ENCODE peak calls at places on chromosomes 5 and 9, in seven cellular contexts. Q is neuronal stem cell, F is H1, E is mesendoderm, Y is mesenchymal stem cell, D is IMR-90, B is trophoblast cell. R is an unnamed sample.

GRCh38 chr9:136399176-136400037 is 563 bp downstream of the SNAPC4 start:
- DNase-seq in Q (no peak), F (no peak), E (peak; percentile 39), Y (peak; percentile 59), D (no peak), B (peak; percentile 32), R (no peak)

GRCh38 chr9:130194406-130194932 is 22.3 kb downstream of the NCS1 start:
- DNase-seq in Q (no peak), F (no peak), E (no peak), Y (no peak), D (no peak), B (no peak), R (no peak)

GRCh38 chr5:171386861-171387254 is 791 bp upstream of the NPM1 start:
- DNase-seq in Q (no peak), F (no peak), E (peak; percentile 65), Y (no peak), D (peak; percentile 12), B (no peak), R (no peak)

GRCh38 chr5:106423109-106423897 is 1247.4 kb downstream of the EFNA5 start:
- DNase-seq in Q (no peak), F (no peak), E (no peak), Y (no peak), D (no peak), B (peak; percentile 86), R (peak; percentile 30)

GRCh38 chr5:123937230-123937629 is 425.3 kb downstream of the CSNK1G3 start:
- DNase-seq in Q (peak; percentile 4), F (peak; percentile 53), E (peak; percentile 90), Y (peak; percentile 40), D (peak; percentile 67), B (peak; percentile 86), R (peak; percentile 69)

GRCh38 chr5:19855929-19856328 is 132.1 kb downstream of the CDH18 start:
- DNase-seq in Q (no peak), F (no peak), E (no peak), Y (peak; percentile 11), D (peak; percentile 73), B (no peak), R (no peak)

GRCh38 chr9:125690679-125691078 is 16.3 kb downstream of the MAPKAP1 start:
- DNase-seq in Q (no peak), F (no peak), E (no peak), Y (no peak), D (no peak), B (peak; percentile 34), R (no peak)

GRCh38 chr5:174828786-174829510 is 104.6 kb downstream of the MSX2 start:
- DNase-seq in Q (no peak), F (no peak), E (no peak), Y (no peak), D (no peak), B (no peak), R (no peak)

GRCh38 chr9:93820667-93821306 is 134.4 kb downstream of the BARX1 start:
- DNase-seq in Q (no peak), F (no peak), E (peak; percentile 63), Y (no peak), D (no peak), B (no peak), R (peak; percentile 63)

GRCh38 chr5:63894690-63895089 is 67.6 kb downstream of the HTR1A start:
- DNase-seq in Q (no peak), F (no peak), E (no peak), Y (no peak), D (no peak), B (no peak), R (no peak)
- H3K23ac ChIP-seq in Q (no peak overlapping the region), F (no peak overlapping the region), E (no peak overlapping the region), Y (no peak overlapping the region), D (no peak overlapping the region), B (no peak overlapping the region), R (no peak overlapping the region)

DNA sequence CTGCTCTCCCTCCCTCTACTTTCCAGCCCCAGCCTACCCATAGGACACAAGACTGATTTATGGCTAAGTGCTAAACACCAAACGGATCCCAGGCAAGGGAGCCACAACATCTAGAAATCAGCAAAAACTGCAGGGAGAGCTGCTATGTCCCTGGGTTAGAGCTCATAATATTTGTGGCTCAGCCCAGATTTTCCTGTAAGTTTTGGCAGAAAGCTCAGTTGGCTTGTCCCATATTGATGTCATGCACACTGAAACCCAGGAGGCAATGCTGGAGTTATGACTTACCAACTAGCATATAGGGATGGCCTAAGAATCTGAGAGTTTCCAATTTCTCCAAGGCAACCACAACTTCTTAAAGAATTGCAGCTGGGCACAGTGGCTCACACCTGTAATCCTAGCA is 44.7 kb upstream of the MYOT start:
- DNase-seq in Q (no peak), F (no peak), E (no peak), Y (no peak), D (no peak), B (no peak), R (no peak)
- H3K23ac ChIP-seq in Q (no peak overlapping the region), F (no peak overlapping the region), E (no peak overlapping the region), Y (no peak overlapping the region), D (no peak overlapping the region), B (no peak overlapping the region), R (no peak overlapping the region)

GRCh38 chr5:76994337-76994736 is 35.9 kb upstream of the AGGF1 start:
- DNase-seq in Q (no peak), F (no peak), E (no peak), Y (no peak), D (no peak), B (no peak), R (no peak)
- H3K23ac ChIP-seq in Q (no peak overlapping the region), F (no peak overlapping the region), E (no peak overlapping the region), Y (no peak overlapping the region), D (no peak overlapping the region), B (no peak overlapping the region), R (no peak overlapping the region)

GRCh38 chr5:56124885-56125250 is 108.3 kb downstream of the ANKRD55 start:
- DNase-seq in Q (no peak), F (no peak), E (no peak), Y (peak; percentile 60), D (no peak), B (no peak), R (no peak)
- H3K23ac ChIP-seq in Q (no peak overlapping the region), F (no peak overlapping the region), E (no peak overlapping the region), Y (no peak overlapping the region), D (peak overlapping the region; percentile 79), B (no peak overlapping the region), R (no peak overlapping the region)

GRCh38 chr5:7907612-7908011 is 38.7 kb downstream of the MTRR start:
- DNase-seq in Q (no peak), F (no peak), E (no peak), Y (no peak), D (no peak), B (no peak), R (no peak)

GRCh38 chr5:7897014-7897600 is 28.2 kb downstream of the MTRR start:
- DNase-seq in Q (no peak), F (no peak), E (peak; percentile 70), Y (peak; percentile 46), D (peak; percentile 52), B (peak; percentile 27), R (peak; percentile 55)

GRCh38 chr5:7904170-7904569 is 35.2 kb downstream of the MTRR start:
- DNase-seq in Q (no peak), F (no peak), E (peak; percentile 34), Y (peak; percentile 46), D (peak; percentile 81), B (peak; percentile 2), R (no peak)

GRCh38 chr5:7902993-7903625 is 34.2 kb downstream of the MTRR start:
- DNase-seq in Q (no peak), F (no peak), E (no peak), Y (no peak), D (no peak), B (no peak), R (no peak)

DNA sequence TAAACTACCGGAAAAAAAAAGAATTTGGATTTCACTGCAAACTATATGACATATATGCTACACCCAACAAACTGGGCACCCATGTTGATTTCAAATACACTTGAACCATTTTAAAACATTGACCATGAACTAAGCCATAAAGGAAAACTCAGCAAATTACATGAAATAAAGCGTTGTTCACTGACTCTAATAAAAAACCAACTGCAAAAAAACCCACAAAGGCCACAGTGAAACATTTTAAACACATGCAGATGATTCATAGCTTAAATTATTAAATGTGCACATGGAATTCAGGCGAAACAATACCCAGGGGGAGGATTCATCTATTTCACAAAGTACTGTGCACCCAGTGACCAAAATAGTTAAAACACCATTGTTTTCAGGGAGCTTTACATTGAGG is 33.3 kb downstream of the MTRR start:
- DNase-seq in Q (no peak), F (no peak), E (no peak), Y (no peak), D (no peak), B (no peak), R (no peak)
- H3K23ac ChIP-seq in Q (no peak overlapping the region), F (no peak overlapping the region), E (no peak overlapping the region), Y (no peak overlapping the region), D (no peak overlapping the region), B (no peak overlapping the region), R (no peak overlapping the region)

DNA sequence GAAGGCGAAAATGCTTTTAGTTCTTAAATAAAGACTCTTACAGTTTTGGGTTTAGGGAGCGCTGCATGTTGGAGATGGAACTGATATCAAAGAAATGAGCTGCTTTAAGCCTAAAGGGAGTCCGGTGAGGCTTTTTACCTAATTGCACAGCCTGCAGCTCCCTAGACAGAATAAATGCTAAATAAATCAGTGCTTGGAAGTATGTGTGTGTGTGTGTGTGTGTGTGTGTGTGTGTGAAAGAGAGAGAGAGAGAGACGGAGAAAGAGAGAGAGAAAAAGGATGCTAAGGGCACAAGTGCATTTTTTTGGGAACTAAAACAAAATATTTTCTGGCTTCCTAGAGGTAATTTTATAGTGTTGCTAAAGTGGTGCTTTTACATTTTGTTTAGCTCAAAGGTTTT is 88.4 kb downstream of the MTRR start:
- DNase-seq in Q (no peak), F (no peak), E (no peak), Y (no peak), D (no peak), B (no peak), R (no peak)
- H3K23ac ChIP-seq in Q (no peak overlapping the region), F (no peak overlapping the region), E (no peak overlapping the region), Y (no peak overlapping the region), D (no peak overlapping the region), B (no peak overlapping the region), R (no peak overlapping the region)

DNA sequence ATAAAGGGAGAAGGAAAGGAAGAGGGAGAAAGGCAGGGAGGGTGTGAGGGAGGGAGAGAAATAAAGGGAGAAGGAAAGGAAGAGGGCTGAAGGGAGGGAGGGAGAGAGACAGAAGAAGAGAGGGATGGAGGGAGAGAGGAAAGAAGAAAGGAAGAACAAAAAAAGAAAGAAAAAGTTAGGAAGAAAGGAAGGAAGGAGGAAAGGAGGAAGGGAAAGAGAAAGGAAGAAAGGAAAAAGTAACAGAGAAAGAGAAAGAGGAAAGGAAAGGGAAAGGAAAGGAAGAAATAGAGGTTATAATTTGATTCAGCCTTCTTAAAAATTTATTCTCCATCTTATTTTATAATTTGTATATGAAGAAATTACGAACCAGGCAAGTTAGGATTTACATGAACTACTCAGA is 836.6 kb upstream of the C9orf72 start:
- DNase-seq in Q (no peak), F (no peak), E (no peak), Y (no peak), D (no peak), B (no peak), R (no peak)
- H3K23ac ChIP-seq in Q (no peak overlapping the region), F (no peak overlapping the region), E (no peak overlapping the region), Y (no peak overlapping the region), D (no peak overlapping the region), B (no peak overlapping the region), R (no peak overlapping the region)